ENCODE peak calls at places on chromosomes 6 and 20, in five cellular contexts. One of them, this sample, is unnamed.

GRCh38 chr6:135251964-135252429 is 70.9 kb downstream of the MYB start:
- DNase-seq in tibial nerve: no peak
- DNase-seq in dorsolateral prefrontal cortex: no peak
- DNase-seq in psoas muscle: no peak
- DNase-seq in body of pancreas: no peak
- DNase-seq in this sample: no peak

GRCh38 chr6:45512594-45512993 is 134.9 kb upstream of the SUPT3H start:
- DNase-seq in tibial nerve: no peak
- DNase-seq in dorsolateral prefrontal cortex: no peak
- DNase-seq in psoas muscle: no peak
- DNase-seq in body of pancreas: no peak
- DNase-seq in this sample: no peak

GRCh38 chr6:82862543-82862942 is 203.1 kb downstream of the UBE3D start:
- DNase-seq in tibial nerve: no peak
- DNase-seq in dorsolateral prefrontal cortex: no peak
- DNase-seq in psoas muscle: no peak
- DNase-seq in body of pancreas: no peak
- DNase-seq in this sample: no peak

GRCh38 chr20:50312682-50313187 is 122.1 kb downstream of the CEBPB start:
- DNase-seq in tibial nerve: peak
- DNase-seq in dorsolateral prefrontal cortex: no peak
- DNase-seq in psoas muscle: peak
- DNase-seq in body of pancreas: peak
- DNase-seq in this sample: peak

GRCh38 chr20:48339147-48339985 is 488.4 kb downstream of the PREX1 start:
- DNase-seq in tibial nerve: peak
- DNase-seq in dorsolateral prefrontal cortex: no peak
- DNase-seq in psoas muscle: no peak
- DNase-seq in body of pancreas: peak
- DNase-seq in this sample: no peak

GRCh38 chr6:89564752-89565427 is 73.7 kb downstream of the LYRM2 start:
- DNase-seq in tibial nerve: peak
- DNase-seq in dorsolateral prefrontal cortex: no peak
- DNase-seq in psoas muscle: peak
- DNase-seq in body of pancreas: no peak
- DNase-seq in this sample: no peak

GRCh38 chr6:21987501-21987957 is 309.3 kb downstream of the PRL start:
- DNase-seq in tibial nerve: peak
- DNase-seq in dorsolateral prefrontal cortex: no peak
- DNase-seq in psoas muscle: peak
- DNase-seq in body of pancreas: peak
- DNase-seq in this sample: peak

GRCh38 chr20:37075932-37076685 is 19.7 kb downstream of the RBL1 start:
- DNase-seq in tibial nerve: no peak
- DNase-seq in dorsolateral prefrontal cortex: no peak
- DNase-seq in psoas muscle: no peak
- DNase-seq in body of pancreas: no peak
- DNase-seq in this sample: no peak

GRCh38 chr6:167462913-167463312 is 138.0 kb downstream of the TTLL2 start:
- DNase-seq in tibial nerve: no peak
- DNase-seq in dorsolateral prefrontal cortex: no peak
- DNase-seq in psoas muscle: no peak
- DNase-seq in body of pancreas: no peak
- DNase-seq in this sample: no peak

GRCh38 chr20:8299921-8300320 is 167.9 kb downstream of the PLCB1 start:
- DNase-seq in tibial nerve: no peak
- DNase-seq in dorsolateral prefrontal cortex: no peak
- DNase-seq in psoas muscle: no peak
- DNase-seq in body of pancreas: no peak
- DNase-seq in this sample: no peak

GRCh38 chr6:15351631-15352030 is 105.8 kb downstream of the JARID2 start:
- DNase-seq in tibial nerve: peak
- DNase-seq in dorsolateral prefrontal cortex: no peak
- DNase-seq in psoas muscle: peak
- DNase-seq in body of pancreas: no peak
- DNase-seq in this sample: peak

GRCh38 chr6:37731888-37732287 is 34.2 kb upstream of the MDGA1 start:
- DNase-seq in tibial nerve: no peak
- DNase-seq in dorsolateral prefrontal cortex: no peak
- DNase-seq in psoas muscle: no peak
- DNase-seq in body of pancreas: no peak
- DNase-seq in this sample: no peak

GRCh38 chr20:37276494-37277252 is 12.8 kb upstream of the MANBAL start:
- DNase-seq in tibial nerve: peak
- DNase-seq in dorsolateral prefrontal cortex: no peak
- DNase-seq in psoas muscle: peak
- DNase-seq in body of pancreas: peak
- DNase-seq in this sample: peak

GRCh38 chr6:133132092-133132491 is 109.1 kb upstream of the EYA4 start:
- DNase-seq in tibial nerve: no peak
- DNase-seq in dorsolateral prefrontal cortex: no peak
- DNase-seq in psoas muscle: no peak
- DNase-seq in body of pancreas: no peak
- DNase-seq in this sample: no peak

GRCh38 chr20:32480361-32481199 is 104.6 kb downstream of the NOL4L start:
- DNase-seq in tibial nerve: no peak
- DNase-seq in dorsolateral prefrontal cortex: no peak
- DNase-seq in psoas muscle: no peak
- DNase-seq in body of pancreas: peak
- DNase-seq in this sample: no peak

GRCh38 chr6:82015526-82015925 is 232.0 kb downstream of the IBTK start:
- DNase-seq in tibial nerve: no peak
- DNase-seq in dorsolateral prefrontal cortex: no peak
- DNase-seq in psoas muscle: no peak
- DNase-seq in body of pancreas: no peak
- DNase-seq in this sample: no peak

GRCh38 chr20:37850724-37851123 is 52.2 kb upstream of the VSTM2L start:
- DNase-seq in tibial nerve: no peak
- DNase-seq in dorsolateral prefrontal cortex: no peak
- DNase-seq in psoas muscle: no peak
- DNase-seq in body of pancreas: no peak
- DNase-seq in this sample: no peak

GRCh38 chr6:130293800-130294199 is 71.0 kb upstream of the SAMD3 start:
- DNase-seq in tibial nerve: no peak
- DNase-seq in dorsolateral prefrontal cortex: no peak
- DNase-seq in psoas muscle: no peak
- DNase-seq in body of pancreas: no peak
- DNase-seq in this sample: peak

GRCh38 chr6:108766886-108767285 is 81.3 kb upstream of the ARMC2 start:
- DNase-seq in tibial nerve: no peak
- DNase-seq in dorsolateral prefrontal cortex: no peak
- DNase-seq in psoas muscle: no peak
- DNase-seq in body of pancreas: peak
- DNase-seq in this sample: no peak

GRCh38 chr20:22688485-22688884 is 104.1 kb upstream of the FOXA2 start:
- DNase-seq in tibial nerve: no peak
- DNase-seq in dorsolateral prefrontal cortex: no peak
- DNase-seq in psoas muscle: no peak
- DNase-seq in body of pancreas: no peak
- DNase-seq in this sample: no peak

GRCh38 chr20:11195169-11195568 is 521.4 kb upstream of the JAG1 start:
- DNase-seq in tibial nerve: no peak
- DNase-seq in dorsolateral prefrontal cortex: no peak
- DNase-seq in psoas muscle: no peak
- DNase-seq in body of pancreas: no peak
- DNase-seq in this sample: no peak

GRCh38 chr6:31663087-31663960 is 1.5 kb downstream of the GPANK1 start:
- DNase-seq in tibial nerve: no peak
- DNase-seq in dorsolateral prefrontal cortex: no peak
- DNase-seq in psoas muscle: no peak
- DNase-seq in body of pancreas: no peak
- DNase-seq in this sample: no peak

GRCh38 chr20:21555470-21556120 is 41.7 kb upstream of the NKX2-2 start:
- DNase-seq in tibial nerve: no peak
- DNase-seq in dorsolateral prefrontal cortex: no peak
- DNase-seq in psoas muscle: no peak
- DNase-seq in body of pancreas: no peak
- DNase-seq in this sample: no peak

GRCh38 chr6:4620284-4621228 is 155.6 kb upstream of the CDYL start:
- DNase-seq in tibial nerve: no peak
- DNase-seq in dorsolateral prefrontal cortex: no peak
- DNase-seq in psoas muscle: no peak
- DNase-seq in body of pancreas: no peak
- DNase-seq in this sample: no peak

GRCh38 chr6:114339706-114340105 is 3.1 kb downstream of the HS3ST5 start:
- DNase-seq in tibial nerve: no peak
- DNase-seq in dorsolateral prefrontal cortex: no peak
- DNase-seq in psoas muscle: no peak
- DNase-seq in body of pancreas: no peak
- DNase-seq in this sample: no peak

DNA sequence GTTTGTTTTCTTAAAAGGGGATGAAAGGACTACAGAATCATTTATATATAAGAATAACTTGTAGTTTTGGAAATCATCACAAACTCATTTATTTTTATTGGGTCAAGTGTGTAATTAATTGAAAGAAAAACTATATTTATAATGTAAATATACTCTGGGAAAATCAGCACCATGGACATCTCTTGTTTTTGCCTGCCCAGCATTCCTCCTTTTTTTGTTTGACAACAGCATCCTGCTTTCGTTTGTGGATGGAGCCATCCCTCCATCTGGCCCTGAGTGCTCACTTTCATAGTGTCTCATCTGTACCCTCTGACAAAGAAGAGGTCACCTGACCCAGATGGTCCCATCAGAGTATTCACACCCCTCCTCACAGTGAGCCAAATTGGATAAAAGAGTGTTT is 308.2 kb upstream of the HTR1E start:
- DNase-seq in tibial nerve: no peak
- DNase-seq in dorsolateral prefrontal cortex: no peak
- DNase-seq in psoas muscle: no peak
- DNase-seq in body of pancreas: no peak
- DNase-seq in this sample: no peak
- TF ChIP-seq CTCF in tibial nerve: no peak
- TF ChIP-seq CTCF in dorsolateral prefrontal cortex: no peak
- TF ChIP-seq CTCF in psoas muscle: no peak
- TF ChIP-seq CTCF in body of pancreas: no peak
- TF ChIP-seq CTCF in this sample: no peak

DNA sequence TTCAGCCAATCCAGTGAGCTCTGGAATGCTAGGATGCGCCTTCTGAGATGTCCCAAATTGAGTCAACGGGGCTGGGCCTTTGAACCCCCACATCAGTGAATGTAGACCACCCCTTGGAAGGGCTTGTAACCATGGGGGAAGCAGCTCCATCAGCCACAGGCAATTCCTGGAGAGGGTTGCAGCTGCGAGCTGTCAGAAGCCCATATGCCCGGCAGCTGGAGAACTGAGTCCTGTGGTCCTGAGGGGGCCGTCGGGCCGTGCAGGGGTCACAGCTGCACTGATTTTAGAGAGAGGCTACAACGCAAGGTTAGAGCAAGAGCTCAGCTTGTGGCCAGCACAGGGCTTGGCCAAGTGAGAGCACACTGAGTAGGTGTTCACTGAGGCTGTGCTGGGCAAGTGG is 121.3 kb downstream of the TOX2 start:
- DNase-seq in tibial nerve: no peak
- DNase-seq in dorsolateral prefrontal cortex: no peak
- DNase-seq in psoas muscle: no peak
- DNase-seq in body of pancreas: no peak
- DNase-seq in this sample: no peak
- TF ChIP-seq CTCF in tibial nerve: no peak
- TF ChIP-seq CTCF in dorsolateral prefrontal cortex: no peak
- TF ChIP-seq CTCF in psoas muscle: no peak
- TF ChIP-seq CTCF in body of pancreas: no peak
- TF ChIP-seq CTCF in this sample: no peak

DNA sequence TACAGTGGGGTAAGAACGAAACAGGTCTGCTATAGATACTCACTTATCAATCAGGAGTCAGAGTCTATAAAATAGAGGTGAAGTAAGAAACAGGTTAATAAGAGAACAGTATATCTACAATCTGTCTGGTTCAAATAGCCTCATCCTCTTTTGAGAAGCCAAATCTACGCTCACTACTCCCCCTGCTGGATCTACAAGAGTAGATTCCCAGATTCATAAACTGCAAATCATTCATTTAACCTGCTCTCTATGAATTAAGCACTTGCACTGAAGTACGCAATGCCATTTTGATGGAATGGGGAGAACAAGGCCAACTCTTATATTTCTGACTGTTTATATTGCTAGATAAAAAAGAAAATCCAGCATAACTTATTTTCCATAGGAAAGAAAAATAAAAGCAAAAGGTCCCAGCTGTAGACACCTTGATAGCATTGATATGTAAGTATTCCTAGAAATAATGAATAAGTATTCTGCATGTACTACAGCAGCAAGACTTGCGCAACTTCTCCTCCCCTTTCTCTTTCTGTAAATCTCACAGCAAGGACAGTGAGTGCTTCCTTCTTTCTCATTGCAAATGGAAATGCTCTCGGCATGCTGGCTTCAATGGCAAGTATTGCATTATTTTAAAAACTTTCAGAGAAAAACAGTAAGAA is 92.3 kb downstream of the RFX6 start:
- DNase-seq in tibial nerve: no peak
- DNase-seq in dorsolateral prefrontal cortex: no peak
- DNase-seq in psoas muscle: no peak
- DNase-seq in body of pancreas: peak
- DNase-seq in this sample: peak
- TF ChIP-seq CTCF in tibial nerve: peak
- TF ChIP-seq CTCF in dorsolateral prefrontal cortex: peak
- TF ChIP-seq CTCF in psoas muscle: peak
- TF ChIP-seq CTCF in body of pancreas: peak
- TF ChIP-seq CTCF in this sample: peak

DNA sequence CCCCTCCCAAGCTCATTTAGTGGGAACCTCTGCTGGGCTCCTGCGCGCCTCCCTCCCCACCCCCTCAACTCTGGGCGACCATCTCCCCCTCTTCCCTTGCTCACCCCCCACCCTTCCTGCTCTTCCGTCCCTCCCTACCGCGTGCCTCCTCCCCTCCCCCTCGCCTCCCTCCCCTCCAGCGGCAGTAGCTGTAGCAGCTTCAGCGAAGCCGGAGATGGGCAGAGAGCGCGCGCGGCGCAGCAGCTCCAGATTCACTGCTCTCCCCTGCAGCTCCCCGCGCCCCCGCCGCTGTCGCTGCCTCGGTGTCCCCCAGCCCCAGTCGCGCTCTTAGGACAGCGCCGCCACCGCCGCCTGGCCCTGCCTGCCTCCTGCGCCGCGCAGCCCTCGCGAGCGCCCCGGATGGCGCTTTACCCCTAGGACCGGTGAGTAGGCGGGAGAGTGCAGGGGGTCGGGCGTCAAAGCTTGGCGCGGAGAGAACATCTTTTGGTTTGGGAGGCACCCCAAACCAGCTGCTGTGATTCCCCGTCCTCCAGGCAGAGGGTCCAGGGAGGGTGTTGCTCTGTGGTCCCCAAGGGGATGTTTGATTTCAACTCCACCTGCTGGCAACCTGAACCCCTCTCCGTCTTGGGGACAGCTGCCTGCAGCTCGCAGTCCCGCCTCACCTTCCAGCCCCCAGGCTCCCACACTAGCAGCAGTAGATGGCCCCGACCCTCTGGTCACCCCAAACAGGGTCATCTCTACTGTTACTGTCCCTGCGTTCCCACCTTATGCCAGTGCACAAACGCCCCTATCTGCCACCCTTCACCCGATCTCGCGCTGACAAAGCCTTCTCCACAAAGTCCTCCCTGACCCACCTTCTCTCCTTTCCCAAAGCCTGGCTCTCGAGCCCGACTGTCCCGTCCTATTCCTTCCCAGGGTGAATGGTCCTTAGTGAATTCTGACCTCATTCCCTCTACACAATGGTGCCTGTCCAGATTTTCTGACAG is at the start of gene FUT9:
- DNase-seq in tibial nerve: no peak
- DNase-seq in dorsolateral prefrontal cortex: peak
- DNase-seq in psoas muscle: no peak
- DNase-seq in body of pancreas: peak
- DNase-seq in this sample: no peak
- TF ChIP-seq CTCF in tibial nerve: no peak
- TF ChIP-seq CTCF in dorsolateral prefrontal cortex: peak
- TF ChIP-seq CTCF in psoas muscle: no peak
- TF ChIP-seq CTCF in body of pancreas: no peak
- TF ChIP-seq CTCF in this sample: no peak

This sample was measured in AG09319.